ENCODE peak calls at places on chromosomes 11 and 22, in four cellular contexts. S, D, T and G are unnamed samples.
A peak's percentile ranks its signal among the peaks of the same experiment; 100 is the strongest.

GRCh38 chr11:65558002-65558784 is at the start of gene LTBP3:
- DNase-seq in S (no peak), D (no peak), T (peak; percentile 82), G (no peak)

GRCh38 chr22:43711681-43712080 is 100.4 kb downstream of the EFCAB6 start:
- DNase-seq in D (no peak), S (no peak), T (no peak), G (no peak)

GRCh38 chr11:116808262-116809175 is 14.6 kb downstream of the APOA4 start:
- DNase-seq in T (peak; percentile 94), D (no peak), S (no peak), G (no peak)

GRCh38 chr11:95245038-95245437 is 14.0 kb upstream of the SESN3 start:
- DNase-seq in S (no peak), D (no peak), T (peak; percentile 69), G (no peak)

GRCh38 chr11:44548032-44548695 is 17.3 kb upstream of the CD82 start:
- DNase-seq in D (no peak), T (no peak), S (no peak), G (no peak)

GRCh38 chr11:102197759-102198158 is 87.5 kb downstream of the YAP1 start:
- DNase-seq in S (no peak), D (no peak), T (no peak), G (no peak)

GRCh38 chr11:945986-946385 is 20.3 kb downstream of the AP2A2 start:
- DNase-seq in S (no peak), D (no peak), T (peak; percentile 51), G (no peak)

GRCh38 chr22:46582281-46582811 is 37.8 kb upstream of the GRAMD4 start:
- DNase-seq in T (no peak), S (no peak), D (no peak), G (no peak)

GRCh38 chr22:45506961-45507360 is 4.3 kb downstream of the FBLN1 start:
- DNase-seq in S (no peak), T (no peak), D (no peak), G (no peak)

GRCh38 chr11:120068114-120068573 is 69.8 kb downstream of the TRIM29 start:
- DNase-seq in S (peak; percentile 2), T (peak; percentile 48), D (no peak), G (no peak)

GRCh38 chr11:112801286-112802088 is 159.7 kb upstream of the NCAM1 start:
- DNase-seq in D (no peak), S (no peak), T (no peak), G (no peak)

GRCh38 chr22:48316876-48317250 is 1510.8 kb downstream of the BRD1 start:
- DNase-seq in S (no peak), T (no peak), D (no peak), G (no peak)

GRCh38 chr22:30922151-30922611 is 46.4 kb downstream of the MORC2 start:
- DNase-seq in S (no peak), D (peak; percentile 70), T (peak; percentile 66), G (no peak)

GRCh38 chr11:119307219-119307618 is 9.7 kb downstream of the MCAM start:
- DNase-seq in S (no peak), D (no peak), T (no peak), G (no peak)

GRCh38 chr22:35315855-35316745 is 16.4 kb downstream of the TOM1 start:
- DNase-seq in S (no peak), T (no peak), D (no peak), G (no peak)

GRCh38 chr11:59918987-59919589 is 19.1 kb upstream of the OOSP1 start:
- DNase-seq in D (no peak), T (peak; percentile 75), S (no peak), G (peak; percentile 17)

GRCh38 chr11:2301631-2302272 is at the start of the genes C11orf21 and TSPAN32:
- DNase-seq in S (no peak), T (peak; percentile 32), D (no peak), G (no peak)

GRCh38 chr22:49855491-49855911 is 1.9 kb downstream of the ZBED4 start:
- DNase-seq in D (no peak), S (no peak), T (peak; percentile 20), G (no peak)

GRCh38 chr11:2519517-2519878 is 74.7 kb downstream of the KCNQ1 start:
- DNase-seq in D (no peak), T (no peak), S (no peak), G (no peak)

GRCh38 chr11:10900686-10901415 is 43.0 kb upstream of the ZBED5 start:
- DNase-seq in D (no peak), T (no peak), S (no peak), G (no peak)

GRCh38 chr11:17683378-17684161 is 35.8 kb upstream of the MYOD1 start:
- DNase-seq in T (peak; percentile 48), S (no peak), D (no peak), G (peak; percentile 30)

GRCh38 chr11:67634366-67635230 is 4.9 kb upstream of the NUDT8 start:
- DNase-seq in S (no peak), D (no peak), T (no peak), G (no peak)

GRCh38 chr22:28379075-28379806 is 300.4 kb downstream of the TTC28 start:
- DNase-seq in D (no peak), S (no peak), T (no peak), G (no peak)

GRCh38 chr11:113874096-113874919 is 1.1 kb downstream of the USP28 start:
- DNase-seq in S (no peak), D (no peak), T (no peak), G (no peak)

GRCh38 chr11:111310088-111310487 is 11.7 kb downstream of the POU2AF3 start:
- DNase-seq in S (no peak), D (no peak), T (no peak), G (no peak)

GRCh38 chr22:44522526-44523170 is 24.6 kb upstream of the RTL6 start:
- DNase-seq in S (no peak), D (no peak), T (no peak), G (no peak)

GRCh38 chr11:1567052-1567720 is 4.9 kb downstream of the DUSP8 start:
- DNase-seq in S (no peak), T (no peak), D (no peak), G (no peak)

GRCh38 chr11:87179621-87180020 is 141.9 kb downstream of the TMEM135 start:
- DNase-seq in S (no peak), D (no peak), T (no peak), G (no peak)

GRCh38 chr11:30774451-30774850 is 188.3 kb upstream of the MPPED2 start:
- DNase-seq in D (no peak), T (no peak), S (no peak), G (no peak)

GRCh38 chr22:42062506-42063190 is 8.0 kb downstream of the NAGA start:
- DNase-seq in T (no peak), S (no peak), D (no peak), G (no peak)

GRCh38 chr11:72103754-72104167 is 664 bp upstream of the LAMTOR1 start:
- DNase-seq in D (no peak), S (no peak), T (no peak), G (no peak)

GRCh38 chr11:4884341-4884740 is 2.6 kb downstream of the OR51T1 start:
- DNase-seq in T (no peak), S (no peak), D (no peak), G (no peak)

GRCh38 chr22:50010676-50011446 is 1.7 kb downstream of the IL17REL start:
- DNase-seq in T (no peak), D (no peak), S (no peak), G (no peak)

GRCh38 chr22:37560682-37561208 is 465 bp downstream of the CDC42EP1 start:
- DNase-seq in S (no peak), T (peak; percentile 64), D (no peak), G (no peak)

GRCh38 chr11:612201-612960 is 3.4 kb downstream of the IRF7 start:
- DNase-seq in S (no peak), D (no peak), T (peak; percentile 29), G (no peak)

GRCh38 chr11:748007-748359 is 719 bp downstream of the TALDO1 start:
- DNase-seq in S (no peak), T (no peak), D (no peak), G (no peak)

GRCh38 chr11:27171391-27171790 is 130.8 kb downstream of the BBOX1 start:
- DNase-seq in D (no peak), S (no peak), T (no peak), G (no peak)